ENCODE peak calls at places on chromosome 4, in ten cellular contexts. H, W, U, T, S, O, Q, C, M and R are unnamed samples.

GRCh38 chr4:7392438-7393374 is 42.0 kb downstream of the PSAPL1 start:
- DNase-seq in S (peak; percentile 28), U (no peak), Q (peak; percentile 9), W (peak; percentile 54), M (peak; percentile 16), H (no peak), C (no peak), T (peak; percentile 7), O (peak; percentile 9), R (no peak)

GRCh38 chr4:158782539-158783360 is 13.9 kb downstream of the FNIP2 start:
- DNase-seq in W (no peak), M (peak; percentile 61), C (no peak), H (no peak), T (no peak), S (no peak), Q (no peak), O (no peak), U (no peak), R (no peak)

GRCh38 chr4:109009909-109010308 is 247.1 kb upstream of the ETNPPL start:
- DNase-seq in T (peak; percentile 78), M (peak; percentile 84), U (no peak), W (no peak), H (no peak), Q (no peak), O (no peak), S (no peak), C (peak; percentile 41), R (no peak)

GRCh38 chr4:73922766-73923630 is 53.8 kb downstream of the CXCL1 start:
- DNase-seq in U (no peak), Q (no peak), W (no peak), C (no peak), T (peak; percentile 85), H (no peak), M (peak; percentile 59), O (no peak), S (peak; percentile 55), R (no peak)

GRCh38 chr4:83552924-83553323 is 17.0 kb downstream of the GPAT3 start:
- DNase-seq in H (no peak), Q (no peak), O (no peak), W (no peak), T (peak; percentile 25), C (peak; percentile 42), M (peak; percentile 67), U (no peak), S (peak; percentile 49), R (peak; percentile 77)

GRCh38 chr4:61580721-61581377 is 380.7 kb downstream of the ADGRL3 start:
- DNase-seq in W (no peak), S (no peak), T (peak; percentile 10), Q (no peak), U (no peak), H (no peak), M (peak; percentile 4), C (no peak), O (no peak), R (peak; percentile 14)

GRCh38 chr4:11746734-11747133 is 318.0 kb upstream of the HS3ST1 start:
- DNase-seq in S (no peak), Q (no peak), U (no peak), C (peak; percentile 11), H (no peak), W (no peak), T (peak; percentile 25), O (no peak), M (no peak), R (no peak)

GRCh38 chr4:183192566-183192965 is 93.5 kb downstream of the WWC2 start:
- DNase-seq in C (no peak), M (no peak), T (no peak), Q (no peak), O (no peak), W (no peak), S (no peak), H (no peak), U (no peak), R (no peak)

GRCh38 chr4:121270384-121270783 is 106.3 kb upstream of the TNIP3 start:
- DNase-seq in T (peak; percentile 39), S (no peak), M (no peak), C (no peak), O (no peak), U (no peak), Q (no peak), W (no peak), H (no peak), R (no peak)

GRCh38 chr4:80336582-80336981 is 1.1 kb downstream of the CFAP299 start:
- DNase-seq in H (peak; percentile 2), S (no peak), W (peak; percentile 80), C (peak; percentile 4), O (no peak), T (peak; percentile 53), Q (peak; percentile 75), U (peak; percentile 39), M (peak; percentile 32), R (peak; percentile 7)

GRCh38 chr4:103996059-103996458 is 276.3 kb upstream of the TACR3 start:
- DNase-seq in W (peak; percentile 42), H (no peak), M (no peak), Q (peak; percentile 40), C (no peak), S (peak; percentile 5), T (peak; percentile 11), U (no peak), O (no peak), R (no peak)

GRCh38 chr4:41976775-41977516 is 4.6 kb upstream of the DCAF4L1 start:
- DNase-seq in O (no peak), T (no peak), Q (no peak), M (peak; percentile 2), C (no peak), H (no peak), S (no peak), W (no peak), U (no peak), R (no peak)

GRCh38 chr4:41985151-41985550 is 3.6 kb downstream of the DCAF4L1 start:
- DNase-seq in M (no peak), U (no peak), Q (peak; percentile 57), H (no peak), O (no peak), S (no peak), C (no peak), W (no peak), T (no peak), R (no peak)

GRCh38 chr4:41981456-41981855 is at the start of gene DCAF4L1:
- DNase-seq in O (no peak), W (no peak), H (no peak), M (no peak), C (no peak), Q (no peak), T (no peak), U (no peak), S (no peak), R (no peak)

GRCh38 chr4:41977709-41978108 is 3.8 kb upstream of the DCAF4L1 start:
- DNase-seq in U (no peak), M (peak; percentile 57), W (no peak), S (no peak), C (peak; percentile 26), T (peak; percentile 21), H (no peak), O (no peak), Q (no peak), R (no peak)

GRCh38 chr4:41982716-41983115 is 1.2 kb downstream of the DCAF4L1 start:
- DNase-seq in S (no peak), U (no peak), H (no peak), C (no peak), Q (no peak), W (no peak), O (no peak), T (no peak), M (no peak), R (no peak)
- H3K4me3 ChIP-seq in S (no peak overlapping the region), U (no peak overlapping the region), H (no peak overlapping the region), C (no peak overlapping the region), Q (no peak overlapping the region), W (no peak overlapping the region), O (no peak overlapping the region), T (no peak overlapping the region), M (no peak overlapping the region), R (no peak overlapping the region)

GRCh38 chr4:39357002-39357401 is 9.2 kb downstream of the RFC1 start:
- DNase-seq in T (no peak), M (no peak), W (no peak), Q (no peak), C (no peak), S (no peak), H (no peak), O (no peak), U (no peak), R (no peak)
- H3K4me3 ChIP-seq in T (no peak overlapping the region), M (no peak overlapping the region), W (no peak overlapping the region), Q (no peak overlapping the region), C (no peak overlapping the region), S (no peak overlapping the region), H (no peak overlapping the region), O (no peak overlapping the region), U (no peak overlapping the region), R (no peak overlapping the region)

GRCh38 chr4:76610751-76611150 is 175.7 kb downstream of the SHROOM3 start:
- DNase-seq in O (no peak), H (no peak), Q (peak; percentile 41), M (no peak), C (no peak), S (no peak), W (peak; percentile 55), T (no peak), U (no peak), R (no peak)

GRCh38 chr4:76614589-76614988 is 179.6 kb downstream of the SHROOM3 start:
- DNase-seq in U (no peak), H (no peak), Q (no peak), M (peak; percentile 83), W (no peak), C (no peak), O (no peak), T (no peak), S (no peak), R (no peak)

GRCh38 chr4:76607846-76608245 is 172.8 kb downstream of the SHROOM3 start:
- DNase-seq in U (no peak), M (no peak), S (no peak), T (no peak), C (no peak), W (no peak), H (no peak), Q (no peak), O (no peak), R (no peak)

GRCh38 chr4:76611611-76612010 is 176.6 kb downstream of the SHROOM3 start:
- DNase-seq in M (peak; percentile 68), Q (no peak), W (no peak), U (no peak), S (no peak), T (no peak), O (no peak), C (no peak), H (no peak), R (no peak)

DNA sequence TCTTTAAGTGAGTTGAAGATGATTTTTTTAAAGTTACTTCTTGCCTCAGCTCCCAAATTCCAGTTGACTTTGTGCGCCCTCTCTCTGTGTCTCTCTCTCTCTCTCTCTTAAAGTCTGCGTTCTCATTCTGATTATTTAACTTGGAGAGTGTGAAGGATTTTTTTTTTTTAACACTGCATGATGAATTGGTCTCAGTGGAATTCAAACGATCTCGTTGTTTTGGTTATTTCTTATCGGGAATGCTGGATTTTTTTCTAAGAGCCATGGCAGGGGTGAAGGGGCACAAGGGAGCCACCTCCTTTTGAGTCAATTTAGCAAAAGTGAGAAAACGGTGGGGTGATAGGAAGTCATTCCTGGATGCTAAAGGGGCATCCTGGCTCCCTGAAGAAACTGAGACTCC is 176.1 kb downstream of the SHROOM3 start:
- DNase-seq in T (peak; percentile 56), H (no peak), C (no peak), O (no peak), U (no peak), S (no peak), Q (peak; percentile 23), M (peak; percentile 67), W (peak; percentile 58), R (no peak)
- H3K4me3 ChIP-seq in T (no peak overlapping the region), H (peak overlapping the region; percentile 16), C (no peak overlapping the region), O (no peak overlapping the region), U (no peak overlapping the region), S (no peak overlapping the region), Q (no peak overlapping the region), M (peak overlapping the region; percentile 5), W (no peak overlapping the region), R (no peak overlapping the region)

GRCh38 chr4:185470503-185471195 is 884 bp downstream of the CCDC110 start:
- DNase-seq in Q (peak; percentile 41), M (peak; percentile 12), H (peak; percentile 8), U (peak; percentile 64), O (peak; percentile 48), C (no peak), S (no peak), W (no peak), T (peak; percentile 34), R (no peak)
- H3K4me3 ChIP-seq in Q (peak overlapping the region; percentile 93), M (peak overlapping the region; percentile 59), H (peak overlapping the region; percentile 60), U (peak overlapping the region; percentile 56), O (peak overlapping the region; percentile 64), C (peak overlapping the region; percentile 47), S (peak overlapping the region; percentile 71), W (peak overlapping the region; percentile 91), T (peak overlapping the region; percentile 83), R (peak overlapping the region; percentile 47)